ENCODE peak calls at places on chromosomes 5 and 9, in nine cellular contexts. M is lower lobe of right lung, J is pancreas, Q is A549, L is MM.1S, P is tibial artery, T is cardiac muscle cell, U is dorsolateral prefrontal cortex, A is cardiac fibroblast. K is an unnamed sample.

GRCh38 chr5:82570-82969 is 9.4 kb upstream of the PLEKHG4B start:
- DNase-seq in M (no peak), J (no peak), Q (no peak), L (no peak), P (no peak), T (no peak), U (no peak), A (no peak), K (no peak)

GRCh38 chr9:136089697-136090045 is 5.4 kb downstream of the NACC2 start:
- DNase-seq in M (no peak), J (no peak), Q (no peak), L (no peak), P (no peak), T (peak; percentile 59), U (no peak), A (peak; percentile 67), K (no peak)

GRCh38 chr5:159001247-159001646 is 98.5 kb downstream of the EBF1 start:
- DNase-seq in M (no peak), J (no peak), Q (no peak), L (no peak), P (no peak), T (peak; percentile 65), U (no peak), A (peak; percentile 49), K (no peak)

GRCh38 chr5:816176-816575 is 31.6 kb upstream of the ZDHHC11B start:
- DNase-seq in M (no peak), J (no peak), Q (no peak), L (no peak), P (no peak), T (no peak), U (no peak), A (no peak), K (no peak)

GRCh38 chr9:4596165-4596922 is 65.8 kb upstream of the PLPP6 start:
- DNase-seq in M (no peak), J (no peak), Q (no peak), L (peak; percentile 14), P (no peak), T (no peak), U (no peak), A (no peak), K (no peak)

GRCh38 chr5:65840071-65840470 is 86.3 kb upstream of the ERBIN start:
- DNase-seq in M (no peak), J (no peak), Q (no peak), L (no peak), P (no peak), T (no peak), U (no peak), A (no peak), K (no peak)

GRCh38 chr9:123399803-123400378 is 43.9 kb downstream of the CRB2 start:
- DNase-seq in M (no peak), J (no peak), Q (peak; percentile 65), L (no peak), P (no peak), T (peak; percentile 13), U (no peak), A (no peak), K (no peak)

GRCh38 chr5:68313336-68313735 is 97.8 kb downstream of the PIK3R1 start:
- DNase-seq in M (no peak), J (no peak), Q (no peak), L (no peak), P (no peak), T (no peak), U (no peak), A (no peak), K (no peak)

GRCh38 chr9:6506571-6506970 is 93.6 kb downstream of the UHRF2 start:
- DNase-seq in M (no peak), J (no peak), Q (no peak), L (no peak), P (no peak), T (no peak), U (no peak), A (no peak), K (no peak)

DNA sequence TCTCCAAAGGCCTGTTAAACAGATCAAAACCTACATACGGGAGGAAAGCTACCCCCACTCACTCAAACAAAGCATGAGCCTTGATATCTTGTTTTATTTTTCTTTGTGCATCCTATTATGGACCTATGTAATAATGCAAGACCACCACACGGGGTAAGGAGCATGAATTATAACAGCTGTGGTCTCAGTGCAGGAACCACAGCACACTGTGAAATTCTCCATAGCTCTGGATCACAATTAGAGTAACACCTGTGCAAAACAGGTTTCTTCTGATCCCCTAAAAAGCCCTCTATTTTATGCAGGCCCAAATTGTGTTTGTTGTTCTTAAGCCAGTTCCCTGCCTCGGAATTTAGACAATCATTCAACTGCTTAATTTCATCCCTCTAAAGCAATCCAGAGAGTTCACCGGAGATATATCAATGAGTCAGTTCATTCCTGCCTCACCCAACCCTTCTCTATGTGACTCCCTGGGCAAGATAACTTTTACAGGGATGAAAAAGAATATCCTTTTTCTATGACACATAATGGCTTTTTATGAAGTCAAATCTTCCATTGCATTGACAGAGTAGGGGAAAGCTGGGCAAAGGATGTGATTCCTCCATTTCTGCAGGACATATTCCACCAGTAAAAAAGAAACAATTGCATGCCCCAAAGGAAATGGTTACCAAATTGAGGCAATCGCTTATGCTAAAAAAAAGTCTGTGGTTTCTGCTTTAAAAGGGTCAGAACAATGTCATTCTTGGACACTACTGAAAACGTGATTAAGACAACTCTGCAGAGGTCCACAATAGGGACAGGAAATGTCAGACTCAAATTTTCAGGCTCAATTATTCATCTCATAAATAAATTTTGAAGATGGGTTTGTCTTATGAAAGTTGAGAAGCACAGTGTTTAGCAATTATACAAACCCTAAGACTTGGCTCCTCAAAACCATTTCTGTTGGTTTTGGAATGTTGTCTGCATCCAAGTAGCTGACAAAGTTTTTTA is 41.6 kb upstream of the FST start:
- DNase-seq in M (no peak), J (no peak), Q (no peak), L (peak; percentile 27), P (no peak), T (peak; percentile 32), U (no peak), A (peak; percentile 38), K (no peak)
- H3K4me3 ChIP-seq in M (no peak overlapping the region), J (no peak overlapping the region), Q (no peak overlapping the region), L (no peak overlapping the region), P (no peak overlapping the region), T (no peak overlapping the region), U (no peak overlapping the region), A (no peak overlapping the region), K (no peak overlapping the region)

GRCh38 chr5:42518595-42519067 is 95.4 kb downstream of the GHR start:
- DNase-seq in M (no peak), J (no peak), Q (no peak), L (no peak), P (peak; percentile 56), T (no peak), U (no peak), A (no peak), K (no peak)

GRCh38 chr5:42517164-42517563 is 93.9 kb downstream of the GHR start:
- DNase-seq in M (no peak), J (no peak), Q (no peak), L (no peak), P (no peak), T (no peak), U (no peak), A (no peak), K (no peak)

GRCh38 chr5:42520957-42521356 is 97.7 kb downstream of the GHR start:
- DNase-seq in M (no peak), J (no peak), Q (no peak), L (no peak), P (no peak), T (no peak), U (no peak), A (no peak), K (no peak)

GRCh38 chr5:42522783-42523182 is 99.5 kb downstream of the GHR start:
- DNase-seq in M (no peak), J (no peak), Q (no peak), L (no peak), P (no peak), T (no peak), U (no peak), A (no peak), K (no peak)

GRCh38 chr5:42520203-42520602 is 97.0 kb downstream of the GHR start:
- DNase-seq in M (no peak), J (no peak), Q (no peak), L (no peak), P (no peak), T (no peak), U (no peak), A (no peak), K (no peak)
- TF ChIP-seq CTCF in M (no peak), J (no peak), Q (no peak), L (no peak), P (no peak), T (no peak), U (no peak), A (no peak), K (no peak)

DNA sequence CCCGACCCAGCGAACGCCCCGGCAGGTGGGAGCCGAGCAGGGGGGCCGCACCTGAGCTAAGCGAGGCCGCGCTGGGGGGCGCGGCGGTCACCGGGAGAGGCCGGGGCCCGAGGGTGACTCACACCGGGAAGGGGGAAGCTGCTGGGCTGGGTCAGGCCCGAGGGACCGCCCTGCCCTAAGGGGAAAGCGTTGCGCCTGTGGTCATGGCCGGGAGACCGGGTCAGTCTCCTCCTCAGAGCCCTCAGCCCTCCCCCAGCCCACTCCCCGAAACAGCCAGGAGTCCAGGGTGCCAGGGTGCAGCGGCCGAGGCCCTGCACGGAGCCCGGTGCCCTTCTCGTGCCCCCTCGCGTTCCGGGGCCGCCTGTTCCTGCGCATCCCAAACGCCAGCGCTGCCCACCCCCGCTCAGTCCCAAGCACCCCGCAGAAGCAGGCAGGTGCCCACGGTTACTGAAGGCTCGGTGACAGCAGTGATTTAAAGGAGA is 658 bp downstream of the NOXA1 start:
- DNase-seq in M (peak; percentile 75), J (peak; percentile 83), Q (no peak), L (no peak), P (no peak), T (no peak), U (peak; percentile 27), A (no peak), K (peak; percentile 72)
- H3K4me3 ChIP-seq in M (peak overlapping the region; percentile 96), J (peak overlapping the region; percentile 94), Q (peak overlapping the region; percentile 94), L (peak overlapping the region; percentile 36), P (peak overlapping the region; percentile 72), T (peak overlapping the region; percentile 69), U (peak overlapping the region; percentile 80), A (peak overlapping the region; percentile 35), K (peak overlapping the region; percentile 89)

GRCh38 chr5:132867046-132867451 is 607 bp downstream of the UQCRQ start:
- DNase-seq in M (no peak), J (no peak), Q (no peak), L (no peak), P (no peak), T (no peak), U (no peak), A (no peak), K (no peak)

GRCh38 chr5:132870801-132871200 is 2.7 kb upstream of the LEAP2 start:
- DNase-seq in M (no peak), J (no peak), Q (no peak), L (no peak), P (no peak), T (no peak), U (no peak), A (no peak), K (no peak)

GRCh38 chr5:132868754-132869153 is 2.3 kb downstream of the UQCRQ start:
- DNase-seq in M (no peak), J (no peak), Q (no peak), L (no peak), P (no peak), T (no peak), U (no peak), A (no peak), K (no peak)

GRCh38 chr5:132865668-132866341 is 464 bp downstream of the GDF9 start:
- DNase-seq in M (no peak), J (no peak), Q (no peak), L (no peak), P (no peak), T (no peak), U (no peak), A (no peak), K (no peak)

GRCh38 chr5:132866342-132867045 is at the start of the genes GDF9 and UQCRQ:
- DNase-seq in M (peak; percentile 96), J (peak; percentile 92), Q (peak; percentile 98), L (peak; percentile 99), P (peak; percentile 95), T (peak; percentile 100), U (peak; percentile 98), A (peak; percentile 100), K (peak; percentile 94)
- TF ChIP-seq CTCF in M (peak; percentile 21), J (no peak), Q (peak; percentile 39), L (peak; percentile 22), P (no peak), T (peak; percentile 45), U (peak; percentile 59), A (peak; percentile 33), K (no peak)